ENCODE peak calls at places on chromosomes 1 and 21, in seven cellular contexts. One of them, this sample, is unnamed.

GRCh38 chr1:168465942-168466702 is 77.7 kb downstream of the XCL2 start:
- DNase-seq in mesothelial cell of epicardium: peak
- DNase-seq in NT2/D1: no peak
- DNase-seq in stimulated activated CD4-positive, alpha-beta T cell treated with anti-CD3 and anti-CD28 coated beads, Interleukin-4, amount 100 ng/mL, for 48 hours: peak
- DNase-seq in activated T-cell treated with anti-CD3 and anti-CD28 coated beads, Interleukin-2, amount 50 U/mL, for 1 hour: no peak
- DNase-seq in nephron progenitor cell: peak
- DNase-seq in T follicular helper cell: no peak
- DNase-seq in this sample: no peak

GRCh38 chr21:31886896-31887595 is 14.2 kb downstream of the HUNK start:
- DNase-seq in stimulated activated CD4-positive, alpha-beta T cell treated with anti-CD3 and anti-CD28 coated beads, Interleukin-4, amount 100 ng/mL, for 48 hours: no peak
- DNase-seq in nephron progenitor cell: no peak
- DNase-seq in NT2/D1: no peak
- DNase-seq in activated T-cell treated with anti-CD3 and anti-CD28 coated beads, Interleukin-2, amount 50 U/mL, for 1 hour: no peak
- DNase-seq in T follicular helper cell: no peak
- DNase-seq in mesothelial cell of epicardium: no peak
- DNase-seq in this sample: no peak

GRCh38 chr1:109802136-109802900 is 38.6 kb upstream of the EPS8L3 start:
- DNase-seq in nephron progenitor cell: peak
- DNase-seq in stimulated activated CD4-positive, alpha-beta T cell treated with anti-CD3 and anti-CD28 coated beads, Interleukin-4, amount 100 ng/mL, for 48 hours: peak
- DNase-seq in NT2/D1: no peak
- DNase-seq in mesothelial cell of epicardium: no peak
- DNase-seq in activated T-cell treated with anti-CD3 and anti-CD28 coated beads, Interleukin-2, amount 50 U/mL, for 1 hour: peak
- DNase-seq in T follicular helper cell: peak
- DNase-seq in this sample: no peak

GRCh38 chr1:87826639-87827345 is 498.1 kb downstream of the LMO4 start:
- DNase-seq in nephron progenitor cell: no peak
- DNase-seq in stimulated activated CD4-positive, alpha-beta T cell treated with anti-CD3 and anti-CD28 coated beads, Interleukin-4, amount 100 ng/mL, for 48 hours: no peak
- DNase-seq in mesothelial cell of epicardium: no peak
- DNase-seq in NT2/D1: no peak
- DNase-seq in T follicular helper cell: no peak
- DNase-seq in activated T-cell treated with anti-CD3 and anti-CD28 coated beads, Interleukin-2, amount 50 U/mL, for 1 hour: no peak
- DNase-seq in this sample: peak

GRCh38 chr1:75984781-75985180 is 52.6 kb upstream of the ASB17 start:
- DNase-seq in stimulated activated CD4-positive, alpha-beta T cell treated with anti-CD3 and anti-CD28 coated beads, Interleukin-4, amount 100 ng/mL, for 48 hours: no peak
- DNase-seq in T follicular helper cell: no peak
- DNase-seq in activated T-cell treated with anti-CD3 and anti-CD28 coated beads, Interleukin-2, amount 50 U/mL, for 1 hour: no peak
- DNase-seq in NT2/D1: no peak
- DNase-seq in mesothelial cell of epicardium: no peak
- DNase-seq in nephron progenitor cell: no peak
- DNase-seq in this sample: no peak

GRCh38 chr21:44982558-44983244 is 42.9 kb downstream of the SLX9 start:
- DNase-seq in mesothelial cell of epicardium: no peak
- DNase-seq in NT2/D1: no peak
- DNase-seq in nephron progenitor cell: no peak
- DNase-seq in activated T-cell treated with anti-CD3 and anti-CD28 coated beads, Interleukin-2, amount 50 U/mL, for 1 hour: no peak
- DNase-seq in stimulated activated CD4-positive, alpha-beta T cell treated with anti-CD3 and anti-CD28 coated beads, Interleukin-4, amount 100 ng/mL, for 48 hours: no peak
- DNase-seq in T follicular helper cell: no peak
- DNase-seq in this sample: no peak

GRCh38 chr1:8943516-8943896 is 2.2 kb upstream of the CA6 start:
- DNase-seq in T follicular helper cell: no peak
- DNase-seq in activated T-cell treated with anti-CD3 and anti-CD28 coated beads, Interleukin-2, amount 50 U/mL, for 1 hour: no peak
- DNase-seq in stimulated activated CD4-positive, alpha-beta T cell treated with anti-CD3 and anti-CD28 coated beads, Interleukin-4, amount 100 ng/mL, for 48 hours: no peak
- DNase-seq in mesothelial cell of epicardium: no peak
- DNase-seq in NT2/D1: peak
- DNase-seq in nephron progenitor cell: peak
- DNase-seq in this sample: no peak

GRCh38 chr1:76766381-76766780 is 100.9 kb upstream of the ST6GALNAC5 start:
- DNase-seq in activated T-cell treated with anti-CD3 and anti-CD28 coated beads, Interleukin-2, amount 50 U/mL, for 1 hour: no peak
- DNase-seq in nephron progenitor cell: no peak
- DNase-seq in NT2/D1: no peak
- DNase-seq in T follicular helper cell: no peak
- DNase-seq in stimulated activated CD4-positive, alpha-beta T cell treated with anti-CD3 and anti-CD28 coated beads, Interleukin-4, amount 100 ng/mL, for 48 hours: no peak
- DNase-seq in mesothelial cell of epicardium: no peak
- DNase-seq in this sample: no peak

GRCh38 chr1:220684890-220685289 is 5.3 kb upstream of the C1orf115 start:
- DNase-seq in activated T-cell treated with anti-CD3 and anti-CD28 coated beads, Interleukin-2, amount 50 U/mL, for 1 hour: no peak
- DNase-seq in mesothelial cell of epicardium: no peak
- DNase-seq in nephron progenitor cell: no peak
- DNase-seq in stimulated activated CD4-positive, alpha-beta T cell treated with anti-CD3 and anti-CD28 coated beads, Interleukin-4, amount 100 ng/mL, for 48 hours: no peak
- DNase-seq in NT2/D1: no peak
- DNase-seq in T follicular helper cell: no peak
- DNase-seq in this sample: no peak

GRCh38 chr21:44365251-44365966 is 12.0 kb downstream of the TRPM2 start:
- DNase-seq in nephron progenitor cell: no peak
- DNase-seq in T follicular helper cell: no peak
- DNase-seq in activated T-cell treated with anti-CD3 and anti-CD28 coated beads, Interleukin-2, amount 50 U/mL, for 1 hour: peak
- DNase-seq in mesothelial cell of epicardium: no peak
- DNase-seq in NT2/D1: no peak
- DNase-seq in stimulated activated CD4-positive, alpha-beta T cell treated with anti-CD3 and anti-CD28 coated beads, Interleukin-4, amount 100 ng/mL, for 48 hours: no peak
- DNase-seq in this sample: no peak

GRCh38 chr1:923991-924618 is 382 bp downstream of the SAMD11 start:
- DNase-seq in mesothelial cell of epicardium: no peak
- DNase-seq in stimulated activated CD4-positive, alpha-beta T cell treated with anti-CD3 and anti-CD28 coated beads, Interleukin-4, amount 100 ng/mL, for 48 hours: no peak
- DNase-seq in nephron progenitor cell: no peak
- DNase-seq in activated T-cell treated with anti-CD3 and anti-CD28 coated beads, Interleukin-2, amount 50 U/mL, for 1 hour: no peak
- DNase-seq in NT2/D1: no peak
- DNase-seq in T follicular helper cell: no peak
- DNase-seq in this sample: no peak

GRCh38 chr1:47485817-47486216 is 48.0 kb downstream of the FOXD2 start:
- DNase-seq in activated T-cell treated with anti-CD3 and anti-CD28 coated beads, Interleukin-2, amount 50 U/mL, for 1 hour: no peak
- DNase-seq in NT2/D1: no peak
- DNase-seq in nephron progenitor cell: no peak
- DNase-seq in T follicular helper cell: no peak
- DNase-seq in stimulated activated CD4-positive, alpha-beta T cell treated with anti-CD3 and anti-CD28 coated beads, Interleukin-4, amount 100 ng/mL, for 48 hours: no peak
- DNase-seq in mesothelial cell of epicardium: no peak
- DNase-seq in this sample: no peak

GRCh38 chr1:55212349-55213028 is 2.7 kb downstream of the USP24 start:
- DNase-seq in stimulated activated CD4-positive, alpha-beta T cell treated with anti-CD3 and anti-CD28 coated beads, Interleukin-4, amount 100 ng/mL, for 48 hours: no peak
- DNase-seq in NT2/D1: no peak
- DNase-seq in T follicular helper cell: no peak
- DNase-seq in nephron progenitor cell: no peak
- DNase-seq in activated T-cell treated with anti-CD3 and anti-CD28 coated beads, Interleukin-2, amount 50 U/mL, for 1 hour: no peak
- DNase-seq in mesothelial cell of epicardium: no peak
- DNase-seq in this sample: peak

GRCh38 chr21:45562401-45562800 is 20.2 kb upstream of the SLC19A1 start:
- DNase-seq in stimulated activated CD4-positive, alpha-beta T cell treated with anti-CD3 and anti-CD28 coated beads, Interleukin-4, amount 100 ng/mL, for 48 hours: no peak
- DNase-seq in T follicular helper cell: no peak
- DNase-seq in mesothelial cell of epicardium: no peak
- DNase-seq in NT2/D1: no peak
- DNase-seq in nephron progenitor cell: no peak
- DNase-seq in activated T-cell treated with anti-CD3 and anti-CD28 coated beads, Interleukin-2, amount 50 U/mL, for 1 hour: no peak
- DNase-seq in this sample: no peak

GRCh38 chr1:94322696-94323095 is 85.3 kb upstream of the ARHGAP29 start:
- DNase-seq in mesothelial cell of epicardium: no peak
- DNase-seq in nephron progenitor cell: no peak
- DNase-seq in stimulated activated CD4-positive, alpha-beta T cell treated with anti-CD3 and anti-CD28 coated beads, Interleukin-4, amount 100 ng/mL, for 48 hours: no peak
- DNase-seq in activated T-cell treated with anti-CD3 and anti-CD28 coated beads, Interleukin-2, amount 50 U/mL, for 1 hour: no peak
- DNase-seq in T follicular helper cell: no peak
- DNase-seq in NT2/D1: no peak
- DNase-seq in this sample: no peak

GRCh38 chr1:54249798-54250497 is 50.0 kb downstream of the MRPL37 start:
- DNase-seq in NT2/D1: peak
- DNase-seq in mesothelial cell of epicardium: no peak
- DNase-seq in stimulated activated CD4-positive, alpha-beta T cell treated with anti-CD3 and anti-CD28 coated beads, Interleukin-4, amount 100 ng/mL, for 48 hours: no peak
- DNase-seq in T follicular helper cell: no peak
- DNase-seq in activated T-cell treated with anti-CD3 and anti-CD28 coated beads, Interleukin-2, amount 50 U/mL, for 1 hour: no peak
- DNase-seq in nephron progenitor cell: no peak
- DNase-seq in this sample: no peak

GRCh38 chr1:35558374-35559316 is 1.0 kb downstream of the NCDN start:
- DNase-seq in mesothelial cell of epicardium: no peak
- DNase-seq in T follicular helper cell: no peak
- DNase-seq in stimulated activated CD4-positive, alpha-beta T cell treated with anti-CD3 and anti-CD28 coated beads, Interleukin-4, amount 100 ng/mL, for 48 hours: no peak
- DNase-seq in nephron progenitor cell: peak
- DNase-seq in NT2/D1: no peak
- DNase-seq in activated T-cell treated with anti-CD3 and anti-CD28 coated beads, Interleukin-2, amount 50 U/mL, for 1 hour: peak
- DNase-seq in this sample: no peak

GRCh38 chr1:100360790-100361232 is 8.5 kb downstream of the CDC14A start:
- DNase-seq in NT2/D1: no peak
- DNase-seq in activated T-cell treated with anti-CD3 and anti-CD28 coated beads, Interleukin-2, amount 50 U/mL, for 1 hour: no peak
- DNase-seq in nephron progenitor cell: no peak
- DNase-seq in T follicular helper cell: no peak
- DNase-seq in mesothelial cell of epicardium: no peak
- DNase-seq in stimulated activated CD4-positive, alpha-beta T cell treated with anti-CD3 and anti-CD28 coated beads, Interleukin-4, amount 100 ng/mL, for 48 hours: no peak
- DNase-seq in this sample: no peak